ENCODE peak calls at places on chromosomes 5 and 9, in six cellular contexts. E, I, A, G, W and J are unnamed samples.

GRCh38 chr9:128007566-128008138 is 26.9 kb upstream of the EEIG1 start:
- DNase-seq in W (no peak), I (peak), A (no peak), G (no peak), E (peak), J (no peak)

GRCh38 chr9:90680534-90680933 is 37.9 kb upstream of the DIRAS2 start:
- DNase-seq in A (no peak), W (no peak), G (no peak), I (no peak), E (no peak), J (no peak)

GRCh38 chr5:131628990-131629389 is 6.0 kb downstream of the RAPGEF6 start:
- DNase-seq in I (peak), A (no peak), W (no peak), G (no peak), E (no peak), J (no peak)

GRCh38 chr5:172278356-172278755 is 5.2 kb downstream of the UBTD2 start:
- DNase-seq in A (no peak), E (no peak), G (no peak), I (no peak), W (no peak), J (no peak)

GRCh38 chr5:43396762-43397304 is 15.4 kb downstream of the CCL28 start:
- DNase-seq in I (peak), E (peak), W (no peak), A (no peak), G (no peak), J (no peak)

GRCh38 chr5:58072202-58072791 is 387.6 kb downstream of the PLK2 start:
- DNase-seq in E (no peak), G (no peak), W (no peak), A (no peak), I (no peak), J (peak)

GRCh38 chr5:68424799-68425537 is 209.4 kb downstream of the PIK3R1 start:
- DNase-seq in E (peak), G (no peak), I (no peak), W (no peak), A (no peak), J (no peak)

GRCh38 chr9:79559501-79560181 is 12.1 kb upstream of the TLE4 start:
- DNase-seq in I (no peak), W (no peak), A (no peak), G (no peak), E (no peak), J (no peak)

GRCh38 chr5:173498871-173499470 is 117.5 kb downstream of the BOD1 start:
- DNase-seq in E (no peak), I (peak), W (no peak), G (no peak), A (no peak), J (no peak)

GRCh38 chr5:380701-381309 is 59.3 kb downstream of the AHRR start:
- DNase-seq in W (no peak), E (no peak), A (no peak), I (no peak), G (no peak), J (no peak)

GRCh38 chr9:77649109-77649812 is 1.1 kb upstream of the GNA14 start:
- DNase-seq in A (no peak), G (no peak), W (no peak), E (no peak), I (peak), J (no peak)

GRCh38 chr9:89941875-89942274 is 337.1 kb downstream of the GADD45G start:
- DNase-seq in I (no peak), W (no peak), A (peak), G (peak), E (no peak), J (no peak)

GRCh38 chr5:1357946-1358725 is 13.2 kb upstream of the CLPTM1L start:
- DNase-seq in G (no peak), I (no peak), E (no peak), A (no peak), W (no peak), J (no peak)

GRCh38 chr5:33198816-33199215 is 241.9 kb upstream of the TARS1 start:
- DNase-seq in I (no peak), E (no peak), A (no peak), W (no peak), G (no peak), J (no peak)

GRCh38 chr5:141692919-141693848 is 11.2 kb upstream of the ARAP3 start:
- DNase-seq in W (no peak), G (no peak), I (peak), E (no peak), A (no peak), J (no peak)

GRCh38 chr5:32506809-32507208 is 62.3 kb upstream of the ZFR start:
- DNase-seq in I (no peak), G (no peak), E (no peak), W (no peak), A (no peak), J (no peak)

GRCh38 chr5:14261856-14262611 is 118.9 kb downstream of the TRIO start:
- DNase-seq in I (no peak), E (no peak), W (no peak), A (no peak), G (no peak), J (no peak)

GRCh38 chr5:95773325-95774059 is 42.4 kb downstream of the RHOBTB3 start:
- DNase-seq in W (no peak), G (no peak), I (peak), A (no peak), E (no peak), J (no peak)

GRCh38 chr5:66197764-66198405 is 53.8 kb downstream of the SREK1 start:
- DNase-seq in E (no peak), A (no peak), W (no peak), I (no peak), G (no peak), J (no peak)

GRCh38 chr5:25095261-25095660 is 450.5 kb upstream of the CDH10 start:
- DNase-seq in A (no peak), E (no peak), W (no peak), G (no peak), I (no peak), J (no peak)

GRCh38 chr5:179345429-179346321 is at the start of gene ADAMTS2:
- DNase-seq in E (no peak), W (peak), I (no peak), A (no peak), G (no peak), J (no peak)

GRCh38 chr5:29822499-29822898 is 1371.0 kb upstream of the CDH6 start:
- DNase-seq in E (no peak), I (no peak), G (no peak), W (no peak), A (no peak), J (no peak)

GRCh38 chr9:131500377-131500776 is 2.3 kb upstream of the POMT1 start:
- DNase-seq in A (no peak), W (no peak), G (no peak), E (no peak), I (no peak), J (no peak)

GRCh38 chr9:35051069-35051967 is 21.1 kb downstream of the VCP start:
- DNase-seq in G (peak), W (no peak), I (peak), A (no peak), E (no peak), J (no peak)

GRCh38 chr5:66440202-66440680 is 156.0 kb upstream of the MAST4 start:
- DNase-seq in A (no peak), I (peak), E (no peak), W (no peak), G (no peak), J (no peak)

GRCh38 chr9:113529336-113530009 is 65.9 kb downstream of the RGS3 start:
- DNase-seq in A (no peak), G (no peak), I (no peak), E (no peak), W (no peak), J (no peak)

GRCh38 chr5:115888027-115888426 is 46.3 kb downstream of the AP3S1 start:
- DNase-seq in E (no peak), A (no peak), I (peak), G (no peak), W (no peak), J (no peak)

GRCh38 chr9:23926378-23926777 is 100.3 kb upstream of the ELAVL2 start:
- DNase-seq in A (no peak), G (no peak), I (no peak), E (no peak), W (no peak), J (no peak)

GRCh38 chr5:58012103-58012502 is 447.8 kb downstream of the PLK2 start:
- DNase-seq in E (no peak), W (no peak), A (no peak), G (no peak), I (no peak), J (no peak)

GRCh38 chr9:124661184-124661755 is 109.8 kb downstream of the NR6A1 start:
- DNase-seq in W (no peak), E (no peak), A (no peak), I (no peak), G (no peak), J (peak)

GRCh38 chr5:117204404-117204803 is 629.8 kb upstream of the SEMA6A start:
- DNase-seq in G (no peak), W (no peak), A (no peak), E (no peak), I (no peak), J (no peak)

GRCh38 chr5:68134033-68134668 is 81.4 kb upstream of the PIK3R1 start:
- DNase-seq in E (no peak), A (no peak), G (no peak), W (no peak), I (no peak), J (no peak)

GRCh38 chr5:158658439-158659230 is 441.1 kb downstream of the EBF1 start:
- DNase-seq in A (no peak), E (no peak), W (no peak), I (no peak), G (no peak), J (no peak)

GRCh38 chr5:95841914-95842812 is 19.6 kb upstream of the GLRX start:
- DNase-seq in G (no peak), A (no peak), E (no peak), I (no peak), W (no peak), J (no peak)